ENCODE peak calls at places on chromosomes 7 and 10, in four cellular contexts. J is NB4, V is suprapubic skin, D is tibial nerve. A is an unnamed sample.

GRCh38 chr10:9792181-9792580 is 1225.5 kb upstream of the CELF2 start:
- DNase-seq in D (no peak), J (no peak), V (no peak), A (no peak)

GRCh38 chr10:69404786-69405185 is 11.9 kb downstream of the TACR2 start:
- DNase-seq in V (no peak), J (no peak), D (no peak), A (no peak)

GRCh38 chr7:30906014-30906413 is 5.6 kb upstream of the AQP1 start:
- DNase-seq in J (no peak), D (no peak), V (no peak), A (no peak)

GRCh38 chr7:101814996-101815825 is 2.2 kb upstream of the CUX1 start:
- DNase-seq in D (no peak), J (peak), V (peak), A (no peak)

GRCh38 chr10:12483996-12484944 is 134.9 kb downstream of the CAMK1D start:
- DNase-seq in V (no peak), J (no peak), D (no peak), A (no peak)

GRCh38 chr7:36161996-36162395 is 8.9 kb downstream of the EEPD1 start:
- DNase-seq in D (no peak), V (no peak), J (peak), A (no peak)

GRCh38 chr7:150507947-150508602 is 6.6 kb upstream of the GIMAP7 start:
- DNase-seq in D (no peak), J (no peak), V (no peak), A (no peak)

GRCh38 chr7:35248576-35249536 is 5.0 kb downstream of the TBX20 start:
- DNase-seq in J (no peak), D (no peak), V (no peak), A (no peak)

GRCh38 chr7:32500922-32501341 is 5.6 kb downstream of the AVL9 start:
- DNase-seq in J (peak), D (no peak), V (no peak), A (no peak)

GRCh38 chr10:17033529-17034250 is 95.9 kb downstream of the CUBN start:
- DNase-seq in D (no peak), V (no peak), J (no peak), A (no peak)

GRCh38 chr7:29883462-29884398 is 77.4 kb downstream of the WIPF3 start:
- DNase-seq in D (no peak), V (no peak), J (no peak), A (no peak)

GRCh38 chr7:106962751-106963150 is 81.8 kb upstream of the PRKAR2B start:
- DNase-seq in D (no peak), V (no peak), J (no peak), A (no peak)

GRCh38 chr10:15661574-15661973 is 58.1 kb downstream of the ITGA8 start:
- DNase-seq in V (no peak), D (no peak), J (no peak), A (no peak)

GRCh38 chr7:99001482-99002145 is 123.3 kb downstream of the TRRAP start:
- DNase-seq in D (no peak), J (no peak), V (peak), A (no peak)

GRCh38 chr10:12350167-12350872 is 973 bp downstream of the CAMK1D start:
- DNase-seq in J (peak), D (no peak), V (peak), A (peak)

GRCh38 chr7:118085000-118085399 is 99.0 kb upstream of the LSM8 start:
- DNase-seq in J (no peak), V (no peak), D (no peak), A (no peak)

GRCh38 chr7:155043756-155044155 is 26.4 kb upstream of the HTR5A start:
- DNase-seq in J (no peak), V (no peak), D (no peak), A (no peak)

GRCh38 chr7:32892521-32893224 is 1.1 kb upstream of the KBTBD2 start:
- DNase-seq in J (peak), V (peak), D (peak), A (no peak)

GRCh38 chr10:97898429-97898828 is 48.8 kb downstream of the GOLGA7B start:
- DNase-seq in V (no peak), D (no peak), J (no peak), A (no peak)

GRCh38 chr10:89206402-89207180 is 526 bp downstream of the CH25H start:
- DNase-seq in V (peak), J (peak), D (peak), A (no peak)

GRCh38 chr10:130388746-130389145 is 252.6 kb downstream of the GLRX3 start:
- DNase-seq in D (no peak), J (no peak), V (no peak), A (no peak)

GRCh38 chr10:77927343-77928256 is 1.0 kb upstream of the DLG5 start:
- DNase-seq in D (no peak), J (no peak), V (no peak), A (no peak)

GRCh38 chr7:134750083-134751062 is 29.1 kb upstream of the CALD1 start:
- DNase-seq in V (no peak), J (peak), D (peak), A (peak)

GRCh38 chr10:128958881-128959690 is 508.0 kb upstream of the MGMT start:
- DNase-seq in J (no peak), D (no peak), V (no peak), A (no peak)

GRCh38 chr10:18684953-18685352 is 25.7 kb downstream of the ARL5B start:
- DNase-seq in J (no peak), D (no peak), V (no peak), A (no peak)
- TF ChIP-seq POLR2A in J (no peak), D (no peak), V (no peak), A (no peak)

DNA sequence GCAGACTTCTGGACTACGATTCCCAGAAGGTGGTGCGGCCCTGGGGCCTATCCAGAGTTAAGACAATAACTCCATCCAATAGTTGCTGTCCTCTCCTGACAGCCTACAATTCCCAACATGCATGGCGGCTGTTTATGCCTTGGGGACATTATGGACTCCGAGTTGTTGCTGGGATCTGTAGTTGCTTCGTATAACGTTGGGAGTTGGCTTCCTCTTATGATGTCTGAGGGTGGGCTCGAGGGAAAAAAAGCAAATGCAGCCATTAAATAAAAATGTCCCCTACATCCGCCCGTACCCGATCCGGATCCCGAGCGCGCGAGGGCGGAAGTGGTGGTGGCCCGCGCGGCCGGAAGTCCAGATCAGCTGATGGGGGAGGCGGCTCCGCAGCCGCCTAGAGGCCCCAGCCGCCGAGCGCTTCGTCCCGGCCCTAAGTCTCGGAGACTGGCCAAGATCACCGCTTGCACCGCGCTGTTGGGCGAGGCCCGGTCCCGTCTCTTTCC is at the start of gene ZSWIM8:
- DNase-seq in J (peak), V (peak), D (peak), A (peak)
- TF ChIP-seq POLR2A in J (peak), V (peak), D (no peak), A (peak)

DNA sequence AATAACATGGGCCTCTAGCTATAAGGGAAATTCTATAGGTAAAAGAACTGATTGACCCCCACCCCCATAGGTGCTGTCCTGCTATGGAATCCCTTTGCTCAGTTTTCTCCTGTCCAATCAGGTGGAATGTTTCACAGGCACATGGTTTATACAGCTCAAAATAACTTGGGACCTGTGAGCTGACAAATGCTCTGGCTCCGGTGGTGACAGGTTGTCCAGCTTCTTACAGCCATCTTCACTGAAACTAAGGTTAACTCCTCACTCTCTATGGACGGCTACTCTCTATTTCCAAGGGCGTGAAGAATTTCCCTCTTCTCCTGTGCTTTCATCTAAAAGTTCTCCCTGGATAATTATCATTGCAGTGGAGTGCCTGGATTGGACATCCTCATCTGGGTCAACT is at the start of gene MYPN:
- DNase-seq in D (no peak), V (no peak), J (no peak), A (no peak)
- TF ChIP-seq POLR2A in D (no peak), V (no peak), J (no peak), A (no peak)

DNA sequence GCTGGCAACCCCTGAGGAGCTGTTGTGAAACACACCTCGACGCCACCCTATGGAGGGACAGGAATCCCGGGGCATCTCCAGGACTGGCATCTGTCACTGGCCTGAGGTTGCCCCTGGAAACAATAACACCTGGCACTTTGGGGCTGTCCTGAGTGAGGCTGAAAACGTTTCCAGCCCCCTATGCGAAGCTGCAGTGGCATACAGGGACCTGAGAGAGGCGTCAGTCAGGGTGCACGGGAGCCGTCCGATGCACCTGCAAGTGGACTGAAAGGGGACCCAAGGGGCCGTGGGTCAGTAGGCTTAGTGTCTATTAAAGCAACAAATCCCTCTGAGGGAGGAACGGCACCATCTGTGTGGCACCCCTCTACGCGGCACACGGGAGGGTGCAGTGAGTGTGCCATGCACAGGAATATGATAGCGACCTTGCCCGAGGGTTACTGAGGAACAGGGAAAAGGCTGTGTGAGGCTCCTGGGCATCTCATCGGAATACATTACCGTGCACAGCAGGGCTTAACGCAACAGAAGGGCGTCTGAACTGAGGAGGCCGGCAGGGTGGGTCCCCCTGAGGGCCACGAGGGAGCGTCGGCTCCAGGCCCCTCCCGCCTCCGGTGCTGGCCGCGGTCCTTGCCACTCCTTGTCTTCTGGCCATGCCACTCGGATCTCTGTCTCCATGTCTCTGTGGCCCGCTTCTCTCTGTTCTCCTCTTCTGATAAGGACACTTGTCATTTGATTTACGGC is 50.4 kb downstream of the FOXL3 start:
- DNase-seq in D (no peak), J (no peak), V (no peak), A (no peak)
- TF ChIP-seq POLR2A in D (no peak), J (no peak), V (no peak), A (no peak)

GRCh38 chr10:92691042-92691590 is 1.4 kb downstream of the HHEX start:
- DNase-seq in V (no peak), D (no peak), J (no peak), A (no peak)

GRCh38 chr10:92688927-92689662 is 660 bp upstream of the HHEX start:
- DNase-seq in J (peak), V (peak), D (no peak), A (no peak)

GRCh38 chr10:92691591-92692084 is 1.9 kb downstream of the HHEX start:
- DNase-seq in D (peak), J (peak), V (peak), A (no peak)

GRCh38 chr10:92689663-92690210 is at the start of gene HHEX:
- DNase-seq in J (peak), D (no peak), V (no peak), A (peak)

DNA sequence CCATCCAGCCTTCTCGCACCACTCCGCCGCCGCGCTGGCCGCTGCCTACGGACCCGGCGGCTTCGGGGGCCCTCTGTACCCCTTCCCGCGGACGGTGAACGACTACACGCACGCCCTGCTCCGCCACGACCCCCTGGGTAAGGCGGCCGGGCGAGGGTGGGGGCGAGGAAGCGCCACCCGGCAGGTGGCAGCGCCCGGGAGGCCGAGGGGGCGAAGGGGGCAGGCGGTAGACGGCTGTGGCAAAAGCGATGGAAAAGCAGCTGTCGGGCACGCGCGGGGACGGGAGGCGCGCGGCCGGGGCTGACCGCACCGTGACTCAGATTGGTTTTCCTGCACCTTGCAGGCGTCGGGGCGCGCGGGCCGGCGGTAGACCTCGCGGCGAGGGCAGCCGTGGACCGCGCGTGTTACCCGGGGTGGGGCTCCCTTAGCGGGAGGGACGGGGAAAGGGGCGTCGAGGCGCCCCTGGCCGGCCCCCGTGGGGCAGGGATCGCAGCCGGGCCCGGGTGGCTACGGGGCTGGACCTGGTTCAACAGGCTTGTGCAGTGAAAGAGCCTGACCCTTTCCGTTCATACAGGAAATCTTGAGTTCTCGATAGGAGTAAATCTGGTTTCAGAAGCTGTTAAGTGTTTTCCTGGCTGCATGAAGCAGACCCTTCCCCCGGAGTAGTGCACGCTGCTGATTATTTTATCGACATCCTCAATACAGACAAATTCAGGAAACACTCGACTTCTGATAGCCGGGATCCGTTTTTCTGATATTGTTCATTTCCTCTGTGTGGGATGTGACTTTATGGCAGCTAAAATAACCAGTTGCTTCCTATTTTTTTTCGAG is 671 bp downstream of the HHEX start:
- DNase-seq in J (peak), V (peak), D (peak), A (no peak)
- TF ChIP-seq POLR2A in J (peak), V (no peak), D (no peak), A (no peak)

GRCh38 chr7:77469927-77470326 is 53.8 kb upstream of the GSAP start:
- DNase-seq in D (no peak), V (no peak), J (no peak), A (no peak)
- TF ChIP-seq POLR2A in D (no peak), V (no peak), J (no peak), A (no peak)

GRCh38 chr10:115028419-115028818 is 64.7 kb upstream of the ATRNL1 start:
- DNase-seq in J (no peak), D (no peak), V (no peak), A (no peak)
- TF ChIP-seq POLR2A in J (no peak), D (no peak), V (no peak), A (no peak)

GRCh38 chr10:26554246-26554645 is 116.1 kb downstream of the APBB1IP start:
- DNase-seq in V (no peak), D (no peak), J (no peak), A (no peak)
- TF ChIP-seq POLR2A in V (no peak), D (no peak), J (no peak), A (no peak)

GRCh38 chr7:130872756-130873448 is 138.9 kb upstream of the KLF14 start:
- DNase-seq in J (no peak), V (no peak), D (no peak), A (no peak)
- TF ChIP-seq POLR2A in J (no peak), V (no peak), D (no peak), A (peak)

GRCh38 chr7:116952640-116953371 is 495 bp upstream of the ST7 start:
- DNase-seq in V (peak), D (peak), J (peak), A (no peak)

GRCh38 chr7:116953727-116954442 is 584 bp downstream of the ST7 start:
- DNase-seq in J (peak), D (peak), V (peak), A (peak)

GRCh38 chr7:116954443-116954838 is 1.1 kb downstream of the ST7 start:
- DNase-seq in J (no peak), V (no peak), D (no peak), A (no peak)

GRCh38 chr7:116951366-116952292 is 1.7 kb upstream of the ST7 start:
- DNase-seq in J (no peak), D (no peak), V (no peak), A (no peak)

DNA sequence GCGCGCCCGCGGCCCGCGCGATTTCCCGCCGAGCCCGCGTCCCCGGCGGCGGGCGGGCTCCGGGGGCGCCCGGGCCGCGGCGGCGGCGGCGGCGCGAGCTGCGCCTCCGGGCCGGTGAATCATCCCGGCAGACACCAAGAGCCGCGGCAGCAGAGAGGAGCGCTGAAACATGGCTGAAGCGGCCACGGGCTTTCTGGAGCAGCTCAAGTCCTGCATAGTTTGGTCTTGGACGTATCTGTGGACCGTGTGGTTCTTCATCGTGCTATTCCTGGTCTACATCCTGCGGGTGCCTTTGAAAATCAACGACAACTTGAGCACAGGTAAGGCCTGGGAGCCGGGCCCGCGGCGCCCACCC is at the start of gene ST7:
- DNase-seq in V (no peak), D (peak), J (peak), A (peak)
- TF ChIP-seq POLR2A in V (no peak), D (peak), J (peak), A (peak)